ENCODE peak calls at places on chromosomes 6 and 20, in four cellular contexts. One of them, this sample, is unnamed.

GRCh38 chr6:108961985-108962384 is 113.8 kb downstream of the ARMC2 start:
- DNase-seq in GM06990: no peak
- DNase-seq in right lobe of liver: no peak
- DNase-seq in dorsolateral prefrontal cortex: no peak
- DNase-seq in this sample: no peak

GRCh38 chr6:13725570-13725969 is 13.9 kb upstream of the RANBP9 start:
- DNase-seq in dorsolateral prefrontal cortex: no peak
- DNase-seq in right lobe of liver: no peak
- DNase-seq in GM06990: no peak
- DNase-seq in this sample: no peak

GRCh38 chr20:51385941-51386530 is 156.5 kb downstream of the NFATC2 start:
- DNase-seq in dorsolateral prefrontal cortex: no peak
- DNase-seq in right lobe of liver: no peak
- DNase-seq in GM06990: no peak
- DNase-seq in this sample: no peak

GRCh38 chr20:61185181-61185580 is 66.9 kb upstream of the CDH4 start:
- DNase-seq in GM06990: no peak
- DNase-seq in dorsolateral prefrontal cortex: no peak
- DNase-seq in right lobe of liver: no peak
- DNase-seq in this sample: no peak

GRCh38 chr6:44086931-44087574 is 40.2 kb downstream of the MRPL14 start:
- DNase-seq in GM06990: no peak
- DNase-seq in right lobe of liver: peak
- DNase-seq in dorsolateral prefrontal cortex: peak
- DNase-seq in this sample: no peak

GRCh38 chr6:112401083-112401482 is 54.0 kb downstream of the RFPL4B start:
- DNase-seq in right lobe of liver: no peak
- DNase-seq in GM06990: no peak
- DNase-seq in dorsolateral prefrontal cortex: no peak
- DNase-seq in this sample: no peak

GRCh38 chr6:137873273-137873762 is 6.3 kb downstream of the TNFAIP3 start:
- DNase-seq in right lobe of liver: peak
- DNase-seq in GM06990: peak
- DNase-seq in dorsolateral prefrontal cortex: no peak
- DNase-seq in this sample: no peak

GRCh38 chr20:32036716-32037355 is 15.2 kb upstream of the HCK start:
- DNase-seq in dorsolateral prefrontal cortex: no peak
- DNase-seq in right lobe of liver: no peak
- DNase-seq in GM06990: no peak
- DNase-seq in this sample: no peak

GRCh38 chr6:161440299-161440698 is 166.4 kb upstream of the AGPAT4 start:
- DNase-seq in right lobe of liver: no peak
- DNase-seq in GM06990: no peak
- DNase-seq in dorsolateral prefrontal cortex: no peak
- DNase-seq in this sample: no peak

GRCh38 chr20:60553095-60553494 is 594.9 kb downstream of the CDH26 start:
- DNase-seq in dorsolateral prefrontal cortex: no peak
- DNase-seq in right lobe of liver: no peak
- DNase-seq in GM06990: no peak
- DNase-seq in this sample: no peak

GRCh38 chr20:63438121-63438520 is 34.3 kb downstream of the KCNQ2 start:
- DNase-seq in GM06990: no peak
- DNase-seq in right lobe of liver: no peak
- DNase-seq in dorsolateral prefrontal cortex: no peak
- DNase-seq in this sample: no peak

GRCh38 chr6:129353067-129353466 is 356.9 kb downstream of the ARHGAP18 start:
- DNase-seq in right lobe of liver: no peak
- DNase-seq in GM06990: no peak
- DNase-seq in dorsolateral prefrontal cortex: no peak
- DNase-seq in this sample: no peak

GRCh38 chr20:57259179-57260021 is 7.0 kb downstream of the BMP7 start:
- DNase-seq in right lobe of liver: no peak
- DNase-seq in dorsolateral prefrontal cortex: no peak
- DNase-seq in GM06990: no peak
- DNase-seq in this sample: no peak

GRCh38 chr20:1567392-1568165 is 10.1 kb upstream of the SIRPD start:
- DNase-seq in GM06990: no peak
- DNase-seq in right lobe of liver: no peak
- DNase-seq in dorsolateral prefrontal cortex: no peak
- DNase-seq in this sample: no peak

GRCh38 chr6:166911248-166911677 is 45.1 kb downstream of the RNASET2 start:
- DNase-seq in right lobe of liver: no peak
- DNase-seq in dorsolateral prefrontal cortex: no peak
- DNase-seq in GM06990: no peak
- DNase-seq in this sample: no peak

GRCh38 chr20:43681468-43681942 is 14.6 kb downstream of the MYBL2 start:
- DNase-seq in GM06990: peak
- DNase-seq in right lobe of liver: no peak
- DNase-seq in dorsolateral prefrontal cortex: peak
- DNase-seq in this sample: peak

GRCh38 chr6:38432479-38432878 is 207.2 kb downstream of the BTBD9 start:
- DNase-seq in GM06990: no peak
- DNase-seq in dorsolateral prefrontal cortex: no peak
- DNase-seq in right lobe of liver: no peak
- DNase-seq in this sample: no peak

GRCh38 chr20:49824206-49824605 is 11.6 kb downstream of the SLC9A8 start:
- DNase-seq in right lobe of liver: no peak
- DNase-seq in dorsolateral prefrontal cortex: no peak
- DNase-seq in GM06990: no peak
- DNase-seq in this sample: no peak

GRCh38 chr6:225121-225721 is 67.1 kb upstream of the DUSP22 start:
- DNase-seq in dorsolateral prefrontal cortex: no peak
- DNase-seq in right lobe of liver: no peak
- DNase-seq in GM06990: peak
- DNase-seq in this sample: no peak

GRCh38 chr6:301929-302705 is 9.8 kb downstream of the DUSP22 start:
- DNase-seq in right lobe of liver: no peak
- DNase-seq in GM06990: no peak
- DNase-seq in dorsolateral prefrontal cortex: no peak
- DNase-seq in this sample: no peak

GRCh38 chr6:26415791-26416190 is 13.7 kb downstream of the BTN3A1 start:
- DNase-seq in dorsolateral prefrontal cortex: no peak
- DNase-seq in right lobe of liver: no peak
- DNase-seq in GM06990: no peak
- DNase-seq in this sample: no peak

GRCh38 chr6:15948930-15949900 is 179.7 kb upstream of the MYLIP start:
- DNase-seq in right lobe of liver: no peak
- DNase-seq in dorsolateral prefrontal cortex: no peak
- DNase-seq in GM06990: no peak
- DNase-seq in this sample: no peak

GRCh38 chr6:15658345-15658744 is 4.5 kb downstream of the DTNBP1 start:
- DNase-seq in dorsolateral prefrontal cortex: no peak
- DNase-seq in right lobe of liver: no peak
- DNase-seq in GM06990: peak
- DNase-seq in this sample: no peak

GRCh38 chr6:17867880-17868279 is 119.6 kb downstream of the KIF13A start:
- DNase-seq in right lobe of liver: no peak
- DNase-seq in dorsolateral prefrontal cortex: peak
- DNase-seq in GM06990: no peak
- DNase-seq in this sample: no peak

GRCh38 chr6:121600389-121601233 is 165.2 kb downstream of the GJA1 start:
- DNase-seq in right lobe of liver: no peak
- DNase-seq in GM06990: no peak
- DNase-seq in dorsolateral prefrontal cortex: no peak
- DNase-seq in this sample: no peak

GRCh38 chr20:21099653-21100589 is 6.2 kb downstream of the LINC00237 start:
- DNase-seq in right lobe of liver: no peak
- DNase-seq in GM06990: peak
- DNase-seq in dorsolateral prefrontal cortex: no peak
- DNase-seq in this sample: peak

GRCh38 chr6:53795702-53796450 is 1.1 kb downstream of the LRRC1 start:
- DNase-seq in dorsolateral prefrontal cortex: peak
- DNase-seq in right lobe of liver: peak
- DNase-seq in GM06990: peak
- DNase-seq in this sample: peak

GRCh38 chr20:50303573-50304500 is 113.2 kb downstream of the CEBPB start:
- DNase-seq in dorsolateral prefrontal cortex: no peak
- DNase-seq in right lobe of liver: peak
- DNase-seq in GM06990: no peak
- DNase-seq in this sample: peak

GRCh38 chr6:16712931-16713484 is 48.3 kb downstream of the ATXN1 start:
- DNase-seq in GM06990: peak
- DNase-seq in right lobe of liver: no peak
- DNase-seq in dorsolateral prefrontal cortex: no peak
- DNase-seq in this sample: no peak

GRCh38 chr6:81242634-81243033 is 509.8 kb downstream of the TENT5A start:
- DNase-seq in right lobe of liver: no peak
- DNase-seq in GM06990: no peak
- DNase-seq in dorsolateral prefrontal cortex: no peak
- DNase-seq in this sample: no peak

GRCh38 chr6:81241717-81242116 is 510.8 kb downstream of the TENT5A start:
- DNase-seq in dorsolateral prefrontal cortex: no peak
- DNase-seq in GM06990: no peak
- DNase-seq in right lobe of liver: no peak
- DNase-seq in this sample: no peak

GRCh38 chr6:81241126-81241525 is 511.4 kb downstream of the TENT5A start:
- DNase-seq in right lobe of liver: no peak
- DNase-seq in GM06990: no peak
- DNase-seq in dorsolateral prefrontal cortex: no peak
- DNase-seq in this sample: no peak

DNA sequence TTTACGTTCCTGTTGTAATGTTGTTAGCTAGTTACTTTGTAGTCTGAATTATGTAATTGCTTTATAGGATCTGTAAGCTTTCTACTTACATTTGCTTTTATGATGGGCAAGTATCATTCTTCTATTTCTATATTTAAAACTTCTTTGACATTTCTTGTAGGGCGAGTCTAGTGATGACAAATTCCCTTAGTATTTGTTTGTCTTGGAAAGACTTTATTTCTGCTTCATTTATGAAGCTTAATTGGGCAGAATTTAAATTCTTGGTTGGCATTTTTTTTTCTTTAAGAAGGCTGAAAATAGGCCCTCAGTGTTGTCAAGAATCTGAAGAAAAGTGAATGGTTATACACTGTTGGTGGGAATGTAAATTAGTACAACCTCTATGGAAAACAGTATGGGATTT is 506.3 kb downstream of the TENT5A start:
- DNase-seq in GM06990: no peak
- DNase-seq in dorsolateral prefrontal cortex: no peak
- DNase-seq in right lobe of liver: no peak
- DNase-seq in this sample: no peak
- TF ChIP-seq CTCF in GM06990: no peak
- TF ChIP-seq CTCF in dorsolateral prefrontal cortex: no peak
- TF ChIP-seq CTCF in right lobe of liver: no peak
- TF ChIP-seq CTCF in this sample: no peak

GRCh38 chr20:37757550-37757949 is 63.7 kb downstream of the CTNNBL1 start:
- DNase-seq in GM06990: no peak
- DNase-seq in dorsolateral prefrontal cortex: no peak
- DNase-seq in right lobe of liver: no peak
- DNase-seq in this sample: no peak

GRCh38 chr20:37759761-37760209 is 66.0 kb downstream of the CTNNBL1 start:
- DNase-seq in GM06990: no peak
- DNase-seq in dorsolateral prefrontal cortex: no peak
- DNase-seq in right lobe of liver: no peak
- DNase-seq in this sample: no peak

GRCh38 chr20:37758332-37758731 is 64.5 kb downstream of the CTNNBL1 start:
- DNase-seq in GM06990: no peak
- DNase-seq in dorsolateral prefrontal cortex: no peak
- DNase-seq in right lobe of liver: peak
- DNase-seq in this sample: peak

GRCh38 chr20:37756234-37756633 is 62.4 kb downstream of the CTNNBL1 start:
- DNase-seq in right lobe of liver: no peak
- DNase-seq in GM06990: no peak
- DNase-seq in dorsolateral prefrontal cortex: no peak
- DNase-seq in this sample: no peak

DNA sequence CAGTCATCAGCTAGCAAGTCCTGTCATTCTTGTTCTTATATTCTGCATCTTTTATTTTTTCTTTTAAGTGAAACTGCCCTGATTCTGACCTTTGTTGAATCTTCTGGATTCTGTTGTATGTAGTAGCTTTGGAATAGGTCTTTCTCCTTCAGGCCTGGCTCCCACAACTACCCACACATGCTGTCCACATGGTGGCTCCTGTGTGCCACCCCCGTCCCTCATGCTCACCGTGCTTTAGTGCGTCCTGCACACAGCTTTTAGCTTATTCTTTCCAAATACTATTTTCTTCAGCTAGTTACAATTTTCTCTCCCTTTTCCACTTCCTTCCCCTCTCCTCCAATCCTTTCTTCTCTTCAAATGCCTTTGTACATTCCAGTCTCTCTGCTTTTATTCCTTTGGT is 61.8 kb downstream of the CTNNBL1 start:
- DNase-seq in dorsolateral prefrontal cortex: peak
- DNase-seq in GM06990: no peak
- DNase-seq in right lobe of liver: no peak
- DNase-seq in this sample: peak
- TF ChIP-seq CTCF in dorsolateral prefrontal cortex: peak
- TF ChIP-seq CTCF in GM06990: no peak
- TF ChIP-seq CTCF in right lobe of liver: peak
- TF ChIP-seq CTCF in this sample: no peak

DNA sequence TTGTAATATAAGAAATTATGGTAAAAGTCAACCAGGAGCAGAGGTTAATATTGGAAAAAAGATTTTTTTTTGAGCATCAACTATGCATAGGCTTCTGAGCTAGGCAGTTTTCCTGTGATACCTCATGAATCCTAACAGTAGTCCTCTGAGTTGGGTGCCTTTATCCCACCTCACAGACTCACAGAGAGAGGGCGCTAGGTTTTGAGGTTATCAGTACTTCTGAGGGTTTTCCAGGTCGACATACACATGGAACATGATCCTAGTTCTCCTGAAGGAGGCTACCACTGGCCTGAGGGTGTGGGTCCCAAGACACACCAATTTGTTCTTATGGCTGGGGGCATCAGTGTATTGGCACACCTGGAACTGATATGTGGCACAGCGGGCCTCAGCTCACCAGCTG is 358.8 kb upstream of the JAG1 start:
- DNase-seq in dorsolateral prefrontal cortex: no peak
- DNase-seq in right lobe of liver: no peak
- DNase-seq in GM06990: no peak
- DNase-seq in this sample: no peak
- TF ChIP-seq CTCF in dorsolateral prefrontal cortex: no peak
- TF ChIP-seq CTCF in right lobe of liver: no peak
- TF ChIP-seq CTCF in GM06990: no peak
- TF ChIP-seq CTCF in this sample: no peak

DNA sequence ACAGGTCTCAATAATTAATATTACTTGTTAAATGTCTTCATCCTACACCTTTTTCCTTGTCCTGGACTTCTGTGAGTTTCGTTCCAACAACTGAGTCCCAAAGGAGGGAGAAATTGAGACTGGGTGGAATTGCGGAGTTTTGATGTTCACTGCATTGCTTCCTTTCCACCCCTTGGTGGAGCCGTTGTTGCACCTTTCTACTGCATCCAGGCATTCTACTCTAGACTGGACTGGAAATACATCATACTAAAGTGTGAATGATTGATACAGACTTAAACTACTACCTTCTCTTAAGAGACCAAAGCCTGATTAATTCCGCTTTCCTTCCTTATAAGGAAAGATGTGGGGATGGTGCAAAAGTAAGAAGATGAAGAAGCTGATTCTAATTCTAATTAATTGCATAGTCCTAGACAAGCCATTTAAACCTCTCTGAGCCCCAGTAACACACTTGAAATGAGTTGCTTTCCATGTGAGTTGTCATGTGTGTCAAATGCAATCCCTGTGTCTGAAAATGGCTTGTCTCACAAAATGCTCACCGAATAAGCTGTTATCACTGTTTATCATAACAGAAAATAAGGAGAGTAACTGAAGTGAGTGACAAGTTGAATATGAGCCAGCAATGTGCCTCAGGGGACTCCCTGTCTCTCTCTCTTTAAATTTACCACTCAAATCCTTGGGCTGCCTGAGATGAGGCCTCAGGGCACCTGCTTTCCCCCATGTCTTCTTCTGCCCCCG is 338.3 kb upstream of the CHD6 start:
- DNase-seq in right lobe of liver: no peak
- DNase-seq in dorsolateral prefrontal cortex: no peak
- DNase-seq in GM06990: no peak
- DNase-seq in this sample: peak
- TF ChIP-seq CTCF in right lobe of liver: peak
- TF ChIP-seq CTCF in dorsolateral prefrontal cortex: peak
- TF ChIP-seq CTCF in GM06990: peak
- TF ChIP-seq CTCF in this sample: peak